ENCODE peak calls at places on chromosomes 12 and 14, in five cellular contexts. Z is neural progenitor cell, F is HCT116, A is H1, E is neuronal stem cell. M is an unnamed sample.

GRCh38 chr12:44015333-44015941 is 179.6 kb downstream of the TMEM117 start:
- DNase-seq in Z (peak; percentile 65), F (peak; percentile 34), A (no peak), E (peak; percentile 43), M (peak; percentile 73)

GRCh38 chr12:6955462-6956331 is 4.5 kb downstream of the PTPN6 start:
- DNase-seq in Z (no peak), F (no peak), A (no peak), E (no peak), M (no peak)

GRCh38 chr12:113403435-113404415 is at the start of gene SDS:
- DNase-seq in Z (no peak), F (no peak), A (no peak), E (no peak), M (no peak)

GRCh38 chr14:64645220-64645891 is 58.9 kb upstream of the PLEKHG3 start:
- DNase-seq in Z (peak; percentile 55), F (no peak), A (no peak), E (peak; percentile 35), M (no peak)

GRCh38 chr14:91243098-91243483 is 1.4 kb downstream of the GPR68 start:
- DNase-seq in Z (no peak), F (no peak), A (no peak), E (no peak), M (no peak)

GRCh38 chr14:53850714-53851296 is 105.8 kb downstream of the BMP4 start:
- DNase-seq in Z (no peak), F (peak; percentile 40), A (no peak), E (no peak), M (no peak)

GRCh38 chr14:99737451-99737951 is 53.4 kb downstream of the CYP46A1 start:
- DNase-seq in Z (no peak), F (no peak), A (no peak), E (no peak), M (no peak)

GRCh38 chr12:1890119-1890703 is 28.2 kb downstream of the CACNA2D4 start:
- DNase-seq in Z (no peak), F (no peak), A (peak; percentile 33), E (no peak), M (no peak)

GRCh38 chr14:75200451-75200850 is 24.0 kb upstream of the TMED10 start:
- DNase-seq in Z (no peak), F (peak; percentile 70), A (no peak), E (no peak), M (no peak)

GRCh38 chr14:42214981-42215491 is 608.4 kb downstream of the LRFN5 start:
- DNase-seq in Z (no peak), F (no peak), A (no peak), E (peak; percentile 12), M (no peak)

GRCh38 chr12:91871751-91872150 is 273.9 kb downstream of the BTG1 start:
- DNase-seq in Z (no peak), F (no peak), A (no peak), E (no peak), M (no peak)

GRCh38 chr12:92989715-92990484 is 60.8 kb upstream of the EEA1 start:
- DNase-seq in Z (no peak), F (no peak), A (no peak), E (no peak), M (no peak)

GRCh38 chr12:39619660-39620433 is at the start of gene ABCD2:
- DNase-seq in Z (peak; percentile 81), F (peak; percentile 19), A (peak; percentile 70), E (peak; percentile 70), M (peak; percentile 97)

GRCh38 chr12:132602578-132603239 is 7.7 kb downstream of the LRCOL1 start:
- DNase-seq in Z (peak; percentile 53), F (no peak), A (no peak), E (no peak), M (no peak)

GRCh38 chr12:117818400-117818799 is 150.4 kb downstream of the KSR2 start:
- DNase-seq in Z (peak; percentile 71), F (no peak), A (no peak), E (peak; percentile 11), M (no peak)

GRCh38 chr12:128823216-128823915 is 392 bp downstream of the SLC15A4 start:
- DNase-seq in Z (no peak), F (no peak), A (peak; percentile 70), E (no peak), M (peak; percentile 10)

GRCh38 chr12:2347844-2348476 is 295.2 kb downstream of the CACNA1C start:
- DNase-seq in Z (no peak), F (no peak), A (no peak), E (no peak), M (no peak)

GRCh38 chr14:102671410-102671809 is 79.0 kb downstream of the RCOR1 start:
- DNase-seq in Z (no peak), F (no peak), A (no peak), E (no peak), M (no peak)

GRCh38 chr12:112868459-112869041 is 38.2 kb upstream of the OAS1 start:
- DNase-seq in Z (peak; percentile 53), F (no peak), A (peak; percentile 54), E (peak; percentile 15), M (peak; percentile 22)

GRCh38 chr14:67187210-67187609 is 2.0 kb upstream of the GARIN2 start:
- DNase-seq in Z (no peak), F (peak; percentile 83), A (no peak), E (no peak), M (no peak)

GRCh38 chr12:2650261-2651060 is 144.3 kb upstream of the FKBP4 start:
- DNase-seq in Z (no peak), F (no peak), A (no peak), E (no peak), M (no peak)

DNA sequence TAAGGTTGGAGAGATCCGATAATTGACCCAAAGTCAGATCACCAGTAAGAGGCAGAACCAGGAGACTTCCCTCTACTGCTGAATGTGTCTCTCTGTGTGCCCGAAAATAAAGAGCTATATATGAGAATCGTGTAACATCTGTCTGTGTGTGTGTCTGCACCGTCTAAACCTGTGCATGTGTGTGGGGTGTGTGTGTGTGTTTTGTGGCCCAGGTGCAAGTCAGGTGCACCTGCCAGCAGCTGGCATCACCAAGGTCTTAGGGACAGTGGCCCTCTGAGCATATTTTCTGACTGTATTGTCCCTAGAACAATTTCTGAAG is 24.7 kb upstream of the KRT78 start:
- DNase-seq in Z (no peak), F (no peak), A (no peak), E (no peak), M (no peak)
- H2AFZ ChIP-seq in Z (no peak overlapping the region), F (peak overlapping the region; percentile 15), A (no peak overlapping the region), E (no peak overlapping the region), M (peak overlapping the region; percentile 75)

GRCh38 chr12:52149182-52149641 is 42.6 kb downstream of the KRT80 start:
- DNase-seq in Z (no peak), F (no peak), A (no peak), E (no peak), M (no peak)
- H3K9ac ChIP-seq in Z (no peak overlapping the region), F (peak overlapping the region; percentile 91), A (no peak overlapping the region), E (no peak overlapping the region), M (no peak overlapping the region)

GRCh38 chr12:50033317-50033679 is 8.0 kb upstream of the RACGAP1 start:
- DNase-seq in Z (no peak), F (no peak), A (no peak), E (no peak), M (no peak)
- H2AFZ ChIP-seq in Z (peak overlapping the region; percentile 83), F (no peak overlapping the region), A (no peak overlapping the region), E (peak overlapping the region; percentile 88), M (no peak overlapping the region)

DNA sequence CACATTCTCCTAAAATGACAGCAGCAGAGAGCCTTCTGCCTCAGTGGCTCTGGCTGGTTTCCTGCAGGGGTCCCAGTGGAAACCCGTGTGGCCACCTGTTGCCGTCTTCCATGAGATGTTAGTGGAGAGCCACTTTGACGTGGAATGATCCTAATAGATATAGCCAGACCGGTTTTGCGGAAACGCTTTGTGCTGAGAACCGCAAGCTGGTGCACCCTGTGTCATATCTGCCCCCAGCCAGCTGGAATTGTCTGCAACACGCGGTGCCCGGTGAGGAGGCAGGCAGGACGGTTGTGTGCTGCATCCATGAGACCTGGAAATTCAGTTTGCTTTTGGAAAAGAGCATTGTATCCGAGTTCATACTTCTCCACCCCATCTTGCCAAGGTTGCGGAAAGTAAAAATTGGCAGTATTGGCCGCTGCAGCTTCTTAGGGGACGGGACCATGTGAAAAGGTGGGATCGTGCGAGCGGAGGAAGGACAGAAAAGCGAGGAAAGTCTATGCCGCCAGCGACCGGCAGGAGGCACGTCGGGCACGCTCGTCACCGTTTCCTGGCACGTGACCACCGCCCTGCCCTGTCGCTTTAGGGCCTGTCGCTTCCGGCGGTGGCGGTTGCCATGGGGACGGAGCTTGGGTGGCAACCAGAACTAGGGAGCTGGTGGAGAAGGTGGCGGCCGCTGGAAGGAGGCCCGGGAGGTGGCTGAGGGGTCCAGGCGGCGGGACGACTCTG is at the start of gene CFAP251:
- DNase-seq in Z (peak; percentile 94), F (peak; percentile 85), A (peak; percentile 97), E (peak; percentile 92), M (peak; percentile 84)
- H3K9ac ChIP-seq in Z (no peak within 1 kb of the TSS), F (peak within 1 kb of the TSS; percentile 50), A (no peak within 1 kb of the TSS), E (peak within 1 kb of the TSS; percentile 68), M (no peak within 1 kb of the TSS)

GRCh38 chr14:101622251-101623076 is 61.2 kb downstream of the DIO3 start:
- DNase-seq in Z (no peak), F (no peak), A (no peak), E (no peak), M (no peak)
- H2AFZ ChIP-seq in Z (no peak overlapping the region), F (no peak overlapping the region), A (no peak overlapping the region), E (no peak overlapping the region), M (no peak overlapping the region)

DNA sequence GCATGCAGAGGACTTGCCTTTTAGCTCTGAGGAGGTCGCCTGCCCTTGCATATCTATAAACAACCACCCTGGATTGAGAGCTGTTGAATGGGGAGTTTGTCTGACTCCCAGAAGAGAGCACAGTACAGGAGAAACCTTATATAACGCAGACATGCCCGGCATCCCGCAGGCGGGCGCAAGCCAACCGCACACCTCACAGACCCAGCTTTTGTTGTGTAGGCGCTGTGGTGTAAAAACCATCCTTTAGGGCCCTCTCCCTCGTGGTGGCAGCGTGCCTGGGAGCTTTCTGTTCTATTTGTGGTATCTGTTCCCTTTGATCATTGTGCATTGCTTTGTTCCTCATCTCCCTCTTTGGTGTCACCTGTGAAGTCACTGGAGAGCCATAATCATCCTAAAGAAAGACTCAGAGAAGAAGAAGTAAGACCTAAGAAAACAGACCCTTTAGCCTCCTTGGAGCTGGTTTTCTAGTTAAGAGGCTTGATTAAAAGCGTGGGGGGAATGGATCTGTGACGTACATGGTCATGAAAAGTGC is 77.7 kb downstream of the ETV6 start:
- DNase-seq in Z (no peak), F (no peak), A (no peak), E (no peak), M (no peak)
- H3K9ac ChIP-seq in Z (no peak overlapping the region), F (no peak overlapping the region), A (no peak overlapping the region), E (no peak overlapping the region), M (no peak overlapping the region)

DNA sequence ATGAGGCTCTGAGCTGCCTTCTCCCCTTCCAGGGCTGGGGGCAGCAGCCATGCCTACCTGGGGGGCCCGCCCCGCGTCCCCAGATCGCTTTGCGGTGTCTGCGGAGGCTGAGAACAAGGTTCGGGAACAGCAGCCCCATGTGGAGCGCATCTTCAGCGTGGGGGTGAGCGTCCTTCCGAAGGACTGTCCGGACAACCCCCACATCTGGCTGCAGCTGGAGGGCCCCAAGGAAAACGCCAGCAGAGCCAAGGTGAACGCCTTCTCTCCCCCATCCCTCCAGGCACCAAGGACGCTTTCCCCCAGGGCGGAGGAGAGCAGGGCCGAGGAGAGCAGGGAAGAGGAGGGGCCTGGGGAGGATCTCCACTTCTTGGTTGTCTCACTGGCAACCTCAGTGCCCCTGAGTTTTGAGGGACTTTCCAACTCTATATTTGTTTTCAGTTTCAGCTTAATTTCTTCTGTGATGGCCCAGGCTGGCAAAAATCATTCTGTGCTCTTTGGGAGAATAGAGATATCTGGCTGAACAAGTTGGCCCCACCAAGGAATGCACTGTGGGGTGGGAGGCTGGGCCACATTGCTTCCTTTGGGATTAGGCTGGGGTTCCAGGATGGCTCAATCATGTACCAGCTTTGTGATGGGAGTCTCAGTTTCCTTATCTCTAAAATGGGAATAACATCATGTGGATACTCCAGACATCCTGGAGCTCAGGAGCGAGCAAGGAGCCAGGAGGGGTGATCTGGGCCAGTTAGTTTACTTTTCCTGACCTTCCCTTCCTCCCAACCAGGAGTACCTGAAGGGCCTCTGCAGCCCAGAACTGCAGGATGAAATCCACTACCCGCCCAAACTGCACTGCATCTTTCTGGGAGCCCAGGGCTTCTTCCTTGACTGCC is 1.2 kb downstream of the KHNYN start:
- DNase-seq in Z (peak; percentile 10), F (no peak), A (no peak), E (no peak), M (peak; percentile 75)
- H2AFZ ChIP-seq in Z (no peak overlapping the region), F (no peak overlapping the region), A (no peak overlapping the region), E (peak overlapping the region; percentile 80), M (no peak overlapping the region)

M was measured in MM.1S.